ENCODE peak calls at places on chromosomes 11 and 22, in seven cellular contexts. One of them, this sample, is unnamed.

GRCh38 chr11:26843539-26843938 is 121.7 kb upstream of the SLC5A12 start:
- DNase-seq in A549: no peak
- DNase-seq in HepG2: no peak
- DNase-seq in ovary: no peak
- DNase-seq in stomach: no peak
- DNase-seq in SK-N-SH: no peak
- DNase-seq in transverse colon: no peak
- DNase-seq in this sample: no peak

GRCh38 chr11:67272327-67273259 is 6.3 kb downstream of the GRK2 start:
- DNase-seq in SK-N-SH: no peak
- DNase-seq in A549: no peak
- DNase-seq in HepG2: no peak
- DNase-seq in ovary: no peak
- DNase-seq in stomach: no peak
- DNase-seq in transverse colon: peak
- DNase-seq in this sample: peak

GRCh38 chr22:19975707-19976035 is 34.1 kb upstream of the TXNRD2 start:
- DNase-seq in ovary: no peak
- DNase-seq in SK-N-SH: no peak
- DNase-seq in transverse colon: no peak
- DNase-seq in A549: no peak
- DNase-seq in HepG2: no peak
- DNase-seq in stomach: no peak
- DNase-seq in this sample: no peak

GRCh38 chr11:35427158-35427557 is 7.8 kb upstream of the SLC1A2 start:
- DNase-seq in HepG2: no peak
- DNase-seq in SK-N-SH: no peak
- DNase-seq in ovary: no peak
- DNase-seq in transverse colon: no peak
- DNase-seq in stomach: no peak
- DNase-seq in A549: no peak
- DNase-seq in this sample: no peak

GRCh38 chr11:123300874-123301695 is 106.0 kb upstream of the CLMP start:
- DNase-seq in stomach: no peak
- DNase-seq in ovary: no peak
- DNase-seq in SK-N-SH: no peak
- DNase-seq in HepG2: no peak
- DNase-seq in transverse colon: no peak
- DNase-seq in A549: peak
- DNase-seq in this sample: no peak

GRCh38 chr11:43987384-43988039 is 45.1 kb downstream of the C11orf96 start:
- DNase-seq in stomach: peak
- DNase-seq in transverse colon: peak
- DNase-seq in SK-N-SH: peak
- DNase-seq in HepG2: no peak
- DNase-seq in A549: no peak
- DNase-seq in ovary: peak
- DNase-seq in this sample: peak

GRCh38 chr22:39765029-39765428 is 128.5 kb downstream of the ENTHD1 start:
- DNase-seq in HepG2: no peak
- DNase-seq in A549: no peak
- DNase-seq in transverse colon: no peak
- DNase-seq in stomach: no peak
- DNase-seq in ovary: no peak
- DNase-seq in SK-N-SH: peak
- DNase-seq in this sample: no peak

GRCh38 chr11:126518996-126519351 is 163.5 kb downstream of the ST3GAL4 start:
- DNase-seq in A549: no peak
- DNase-seq in ovary: no peak
- DNase-seq in SK-N-SH: peak
- DNase-seq in transverse colon: no peak
- DNase-seq in stomach: no peak
- DNase-seq in HepG2: no peak
- DNase-seq in this sample: peak

GRCh38 chr11:45056529-45056928 is 89.9 kb upstream of the PRDM11 start:
- DNase-seq in HepG2: no peak
- DNase-seq in transverse colon: no peak
- DNase-seq in A549: no peak
- DNase-seq in SK-N-SH: no peak
- DNase-seq in ovary: no peak
- DNase-seq in stomach: no peak
- DNase-seq in this sample: no peak

GRCh38 chr22:40385041-40385782 is 14.8 kb downstream of the SGSM3 start:
- DNase-seq in stomach: no peak
- DNase-seq in HepG2: no peak
- DNase-seq in SK-N-SH: no peak
- DNase-seq in transverse colon: peak
- DNase-seq in A549: no peak
- DNase-seq in ovary: no peak
- DNase-seq in this sample: no peak

GRCh38 chr11:107969219-107969618 is 39.5 kb upstream of the CUL5 start:
- DNase-seq in transverse colon: no peak
- DNase-seq in A549: peak
- DNase-seq in SK-N-SH: peak
- DNase-seq in stomach: no peak
- DNase-seq in ovary: no peak
- DNase-seq in HepG2: no peak
- DNase-seq in this sample: no peak

GRCh38 chr11:62652156-62653006 is 721 bp downstream of the INTS5 start:
- DNase-seq in ovary: no peak
- DNase-seq in HepG2: no peak
- DNase-seq in transverse colon: no peak
- DNase-seq in stomach: no peak
- DNase-seq in SK-N-SH: no peak
- DNase-seq in A549: no peak
- DNase-seq in this sample: no peak

GRCh38 chr22:44930711-44931035 is 79.1 kb downstream of the PHF21B start:
- DNase-seq in SK-N-SH: peak
- DNase-seq in A549: no peak
- DNase-seq in transverse colon: no peak
- DNase-seq in HepG2: no peak
- DNase-seq in ovary: no peak
- DNase-seq in stomach: no peak
- DNase-seq in this sample: no peak

GRCh38 chr11:133065847-133066485 is 466.3 kb downstream of the OPCML start:
- DNase-seq in A549: no peak
- DNase-seq in SK-N-SH: no peak
- DNase-seq in transverse colon: no peak
- DNase-seq in HepG2: no peak
- DNase-seq in ovary: no peak
- DNase-seq in stomach: no peak
- DNase-seq in this sample: no peak

GRCh38 chr11:33697997-33698396 is 2.6 kb downstream of the C11orf91 start:
- DNase-seq in stomach: no peak
- DNase-seq in ovary: no peak
- DNase-seq in HepG2: no peak
- DNase-seq in transverse colon: no peak
- DNase-seq in A549: no peak
- DNase-seq in SK-N-SH: no peak
- DNase-seq in this sample: no peak

GRCh38 chr11:86014221-86014620 is 54.7 kb downstream of the PICALM start:
- DNase-seq in transverse colon: no peak
- DNase-seq in SK-N-SH: no peak
- DNase-seq in ovary: no peak
- DNase-seq in HepG2: no peak
- DNase-seq in A549: no peak
- DNase-seq in stomach: no peak
- DNase-seq in this sample: no peak

GRCh38 chr11:75656044-75656726 is 12.7 kb downstream of the MAP6 start:
- DNase-seq in SK-N-SH: no peak
- DNase-seq in A549: no peak
- DNase-seq in HepG2: peak
- DNase-seq in ovary: no peak
- DNase-seq in stomach: no peak
- DNase-seq in transverse colon: no peak
- DNase-seq in this sample: no peak

GRCh38 chr22:38799265-38800002 is 5.5 kb upstream of the DNAL4 start:
- DNase-seq in stomach: no peak
- DNase-seq in ovary: no peak
- DNase-seq in A549: no peak
- DNase-seq in transverse colon: no peak
- DNase-seq in SK-N-SH: no peak
- DNase-seq in HepG2: no peak
- DNase-seq in this sample: peak

GRCh38 chr11:2647167-2647566 is 52.6 kb downstream of the KCNQ1OT1 start:
- DNase-seq in transverse colon: no peak
- DNase-seq in ovary: no peak
- DNase-seq in stomach: no peak
- DNase-seq in SK-N-SH: no peak
- DNase-seq in HepG2: no peak
- DNase-seq in A549: no peak
- DNase-seq in this sample: no peak
- H3K4me3 ChIP-seq in transverse colon: no peak
- H3K4me3 ChIP-seq in ovary: no peak
- H3K4me3 ChIP-seq in stomach: no peak
- H3K4me3 ChIP-seq in SK-N-SH: no peak
- H3K4me3 ChIP-seq in HepG2: no peak
- H3K4me3 ChIP-seq in A549: no peak
- H3K4me3 ChIP-seq in this sample: no peak

GRCh38 chr11:17298302-17298701 is 21.8 kb downstream of the NUCB2 start:
- DNase-seq in ovary: no peak
- DNase-seq in HepG2: no peak
- DNase-seq in stomach: no peak
- DNase-seq in SK-N-SH: no peak
- DNase-seq in transverse colon: no peak
- DNase-seq in A549: no peak
- DNase-seq in this sample: no peak
- TF ChIP-seq EP300 in ovary: no peak
- TF ChIP-seq EP300 in HepG2: no peak
- TF ChIP-seq EP300 in stomach: no peak
- TF ChIP-seq EP300 in SK-N-SH: no peak
- TF ChIP-seq EP300 in transverse colon: no peak
- TF ChIP-seq EP300 in A549: no peak
- TF ChIP-seq EP300 in this sample: no peak

GRCh38 chr11:128908391-128909246 is 17.5 kb downstream of the KCNJ5 start:
- DNase-seq in SK-N-SH: peak
- DNase-seq in HepG2: no peak
- DNase-seq in ovary: peak
- DNase-seq in stomach: peak
- DNase-seq in A549: peak
- DNase-seq in transverse colon: peak
- DNase-seq in this sample: peak

GRCh38 chr11:128911701-128912100 is 20.5 kb downstream of the KCNJ5 start:
- DNase-seq in A549: no peak
- DNase-seq in stomach: no peak
- DNase-seq in HepG2: no peak
- DNase-seq in transverse colon: no peak
- DNase-seq in SK-N-SH: no peak
- DNase-seq in ovary: no peak
- DNase-seq in this sample: no peak

GRCh38 chr11:128911239-128911638 is 20.1 kb downstream of the KCNJ5 start:
- DNase-seq in HepG2: no peak
- DNase-seq in stomach: no peak
- DNase-seq in transverse colon: no peak
- DNase-seq in SK-N-SH: no peak
- DNase-seq in ovary: no peak
- DNase-seq in A549: no peak
- DNase-seq in this sample: no peak

GRCh38 chr11:128910583-128910982 is 19.4 kb downstream of the KCNJ5 start:
- DNase-seq in SK-N-SH: no peak
- DNase-seq in ovary: no peak
- DNase-seq in stomach: no peak
- DNase-seq in A549: no peak
- DNase-seq in transverse colon: no peak
- DNase-seq in HepG2: no peak
- DNase-seq in this sample: no peak

DNA sequence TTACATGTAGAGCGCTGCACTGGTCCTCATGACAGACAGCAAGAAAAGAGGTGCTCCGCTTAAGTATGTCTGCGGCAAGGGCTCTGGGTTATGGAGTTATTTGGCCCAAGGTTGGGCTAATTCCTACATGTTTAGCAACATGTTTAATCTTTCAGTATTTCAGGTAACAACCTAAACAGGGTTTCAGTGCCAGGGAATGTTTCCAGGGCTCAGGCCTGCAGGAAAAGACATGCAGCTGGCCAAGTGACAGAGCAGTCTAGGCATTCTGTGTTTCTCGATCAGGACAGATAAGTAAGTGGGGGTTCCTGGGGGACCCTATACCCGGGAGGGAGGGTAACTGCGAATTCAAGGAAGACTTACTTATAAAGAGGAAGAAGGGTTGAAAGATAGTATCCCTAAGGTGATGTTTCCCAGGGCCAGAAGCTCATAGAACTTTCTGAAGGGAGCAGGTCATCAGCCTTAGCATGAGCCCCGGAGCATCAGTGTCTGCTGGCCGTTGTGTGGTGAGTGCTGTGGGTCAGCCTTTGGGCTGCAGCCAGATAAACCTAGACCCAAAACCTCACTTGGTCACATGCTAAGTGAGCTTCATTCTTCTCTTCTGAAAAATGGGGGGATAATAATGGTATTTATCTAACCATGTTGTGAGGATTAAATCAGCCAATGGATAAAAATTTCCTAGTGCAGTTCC is 18.4 kb downstream of the KCNJ5 start:
- DNase-seq in A549: no peak
- DNase-seq in ovary: no peak
- DNase-seq in stomach: no peak
- DNase-seq in transverse colon: no peak
- DNase-seq in SK-N-SH: no peak
- DNase-seq in HepG2: no peak
- DNase-seq in this sample: no peak
- H3K27ac ChIP-seq in A549: no peak
- H3K27ac ChIP-seq in ovary: no peak
- H3K27ac ChIP-seq in stomach: no peak
- H3K27ac ChIP-seq in transverse colon: no peak
- H3K27ac ChIP-seq in SK-N-SH: no peak
- H3K27ac ChIP-seq in HepG2: no peak
- H3K27ac ChIP-seq in this sample: no peak

GRCh38 chr11:23769214-23769613 is 727.6 kb upstream of the LUZP2 start:
- DNase-seq in A549: no peak
- DNase-seq in HepG2: no peak
- DNase-seq in ovary: no peak
- DNase-seq in SK-N-SH: no peak
- DNase-seq in stomach: no peak
- DNase-seq in transverse colon: no peak
- DNase-seq in this sample: no peak

GRCh38 chr11:23764285-23764684 is 732.6 kb upstream of the LUZP2 start:
- DNase-seq in ovary: no peak
- DNase-seq in A549: no peak
- DNase-seq in HepG2: no peak
- DNase-seq in stomach: no peak
- DNase-seq in SK-N-SH: no peak
- DNase-seq in transverse colon: no peak
- DNase-seq in this sample: no peak

GRCh38 chr11:23767576-23767975 is 729.3 kb upstream of the LUZP2 start:
- DNase-seq in ovary: no peak
- DNase-seq in A549: no peak
- DNase-seq in SK-N-SH: no peak
- DNase-seq in HepG2: no peak
- DNase-seq in transverse colon: no peak
- DNase-seq in stomach: no peak
- DNase-seq in this sample: no peak

DNA sequence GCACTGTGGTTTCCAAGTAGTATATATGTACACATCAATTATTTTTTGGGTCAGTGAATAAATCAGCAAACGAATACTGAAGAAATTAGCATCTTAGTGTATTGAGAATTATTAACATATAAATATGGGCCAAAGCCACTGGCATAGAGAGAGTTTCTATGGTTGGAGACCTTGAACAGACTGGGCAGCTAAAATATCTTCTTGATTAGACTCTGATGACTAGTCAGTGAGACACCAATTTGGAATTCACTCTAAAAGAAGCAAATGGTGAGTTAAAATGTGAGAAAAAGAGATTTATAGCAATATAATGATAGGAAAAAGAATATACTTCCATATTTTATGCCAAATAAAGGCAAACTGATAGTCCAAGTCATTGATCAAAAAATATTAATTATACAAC is 731.0 kb upstream of the LUZP2 start:
- DNase-seq in SK-N-SH: no peak
- DNase-seq in HepG2: no peak
- DNase-seq in ovary: no peak
- DNase-seq in transverse colon: no peak
- DNase-seq in stomach: no peak
- DNase-seq in A549: no peak
- DNase-seq in this sample: no peak
- H3K4me3 ChIP-seq in SK-N-SH: no peak
- H3K4me3 ChIP-seq in HepG2: no peak
- H3K4me3 ChIP-seq in ovary: no peak
- H3K4me3 ChIP-seq in transverse colon: no peak
- H3K4me3 ChIP-seq in stomach: no peak
- H3K4me3 ChIP-seq in A549: no peak
- H3K4me3 ChIP-seq in this sample: no peak

This sample was measured in sigmoid colon.